ENCODE peak calls at places on chromosomes 13 and 19, in ten cellular contexts. B, R, Z, O, I, X, T, P, H and C are unnamed samples.

GRCh38 chr19:33362508-33363228 is 10.8 kb upstream of the CEBPG start:
- DNase-seq in B (no peak), R (no peak), Z (no peak), O (no peak), I (no peak), X (no peak), T (no peak), P (no peak), H (no peak), C (no peak)

GRCh38 chr13:60754211-60754610 is 357.2 kb downstream of the TDRD3 start:
- DNase-seq in B (peak; percentile 25), R (no peak), Z (no peak), O (no peak), I (no peak), X (no peak), T (no peak), P (no peak), H (no peak), C (no peak)

GRCh38 chr13:49046002-49046401 is 70.3 kb downstream of the FNDC3A start:
- DNase-seq in B (no peak), R (peak; percentile 51), Z (no peak), O (no peak), I (no peak), X (no peak), T (no peak), P (no peak), H (no peak), C (no peak)

GRCh38 chr19:6821639-6822310 is 49.3 kb downstream of the VAV1 start:
- DNase-seq in B (no peak), R (no peak), Z (no peak), O (no peak), I (peak; percentile 56), X (no peak), T (no peak), P (no peak), H (no peak), C (no peak)

GRCh38 chr13:113423225-113424170 is 29.8 kb downstream of the ADPRHL1 start:
- DNase-seq in B (no peak), R (no peak), Z (no peak), O (no peak), I (no peak), X (no peak), T (no peak), P (no peak), H (no peak), C (no peak)

GRCh38 chr13:45750566-45750965 is 48.4 kb downstream of the CBY2 start:
- DNase-seq in B (no peak), R (no peak), Z (no peak), O (no peak), I (no peak), X (no peak), T (no peak), P (no peak), H (no peak), C (no peak)

GRCh38 chr19:46605356-46605821 is 4.3 kb downstream of the CALM3 start:
- DNase-seq in B (no peak), R (no peak), Z (no peak), O (no peak), I (peak; percentile 48), X (no peak), T (no peak), P (no peak), H (no peak), C (no peak)

GRCh38 chr19:41442473-41443360 is at the start of gene ERICH4:
- DNase-seq in B (no peak), R (no peak), Z (no peak), O (no peak), I (peak; percentile 48), X (no peak), T (no peak), P (no peak), H (no peak), C (no peak)

GRCh38 chr19:8148410-8149231 is 771 bp downstream of the FBN3 start:
- DNase-seq in B (peak; percentile 89), R (peak; percentile 26), Z (no peak), O (no peak), I (no peak), X (no peak), T (peak; percentile 36), P (peak; percentile 40), H (no peak), C (no peak)

GRCh38 chr19:4130635-4131438 is 6.9 kb upstream of the MAP2K2 start:
- DNase-seq in B (peak; percentile 21), R (peak; percentile 79), Z (peak; percentile 87), O (no peak), I (no peak), X (no peak), T (peak; percentile 79), P (peak; percentile 34), H (peak; percentile 28), C (peak; percentile 89)

GRCh38 chr19:36460046-36460445 is 29.3 kb downstream of the ZNF566 start:
- DNase-seq in B (no peak), R (peak; percentile 33), Z (no peak), O (no peak), I (no peak), X (no peak), T (no peak), P (no peak), H (no peak), C (no peak)

GRCh38 chr13:43567608-43568007 is 219.2 kb downstream of the ENOX1 start:
- DNase-seq in B (no peak), R (peak; percentile 27), Z (no peak), O (no peak), I (no peak), X (no peak), T (no peak), P (no peak), H (no peak), C (peak; percentile 16)

GRCh38 chr13:36999054-36999927 is at the start of gene ALG5:
- DNase-seq in B (peak; percentile 93), R (peak; percentile 77), Z (peak; percentile 98), O (peak; percentile 86), I (peak; percentile 98), X (peak; percentile 70), T (peak; percentile 91), P (peak; percentile 89), H (peak; percentile 44), C (peak; percentile 83)

GRCh38 chr19:18651738-18652137 is 14.9 kb downstream of the KLHL26 start:
- DNase-seq in B (no peak), R (no peak), Z (no peak), O (no peak), I (no peak), X (no peak), T (no peak), P (no peak), H (no peak), C (no peak)

GRCh38 chr13:24203726-24204295 is 43.3 kb downstream of the SPATA13 start:
- DNase-seq in B (no peak), R (no peak), Z (no peak), O (no peak), I (no peak), X (no peak), T (no peak), P (no peak), H (no peak), C (no peak)

GRCh38 chr19:48396010-48396870 is 2.8 kb downstream of the GRIN2D start:
- DNase-seq in B (no peak), R (peak; percentile 34), Z (no peak), O (no peak), I (no peak), X (no peak), T (no peak), P (no peak), H (no peak), C (no peak)

GRCh38 chr13:100039740-100040139 is 49.2 kb upstream of the PCCA start:
- DNase-seq in B (no peak), R (no peak), Z (no peak), O (no peak), I (no peak), X (no peak), T (no peak), P (no peak), H (no peak), C (no peak)

GRCh38 chr19:55536951-55537740 is at the start of gene SBK2:
- DNase-seq in B (peak; percentile 87), R (no peak), Z (no peak), O (no peak), I (no peak), X (no peak), T (no peak), P (no peak), H (no peak), C (no peak)

GRCh38 chr19:7978196-7978825 is 27.1 kb downstream of the ELAVL1 start:
- DNase-seq in B (no peak), R (peak; percentile 54), Z (no peak), O (no peak), I (no peak), X (no peak), T (no peak), P (no peak), H (no peak), C (no peak)

GRCh38 chr13:82815791-82816190 is 1066.5 kb downstream of the SLITRK1 start:
- DNase-seq in B (no peak), R (no peak), Z (no peak), O (no peak), I (no peak), X (no peak), T (no peak), P (no peak), H (no peak), C (no peak)

GRCh38 chr19:4678881-4679379 is 8.8 kb upstream of the MYDGF start:
- DNase-seq in B (peak; percentile 94), R (no peak), Z (peak; percentile 76), O (no peak), I (no peak), X (no peak), T (peak; percentile 29), P (no peak), H (no peak), C (no peak)